ENCODE peak calls at places on chromosomes 7 and 10, in five cellular contexts. O is NT2/D1, P is neuronal stem cell, G is astrocyte, H is IMR-90. I is an unnamed sample.

GRCh38 chr7:2009541-2010001 is 223.2 kb downstream of the MAD1L1 start:
- DNase-seq in O (no peak), H (no peak), P (no peak), G (no peak), I (no peak)

GRCh38 chr10:44369296-44369695 is 15.6 kb downstream of the CXCL12 start:
- DNase-seq in O (no peak), H (peak), P (no peak), G (peak), I (no peak)

GRCh38 chr10:43093423-43094090 is 16.7 kb downstream of the RET start:
- DNase-seq in P (no peak), H (peak), O (no peak), G (no peak), I (no peak)

GRCh38 chr10:128859738-128860386 is 607.2 kb upstream of the MGMT start:
- DNase-seq in G (no peak), H (no peak), O (peak), P (no peak), I (peak)

GRCh38 chr7:92226981-92227380 is 18.7 kb downstream of the KRIT1 start:
- DNase-seq in H (peak), P (no peak), O (no peak), G (no peak), I (no peak)

GRCh38 chr7:38068461-38068860 is 109.6 kb upstream of the STARD3NL start:
- DNase-seq in G (no peak), P (no peak), O (no peak), H (no peak), I (no peak)

GRCh38 chr7:1564603-1565022 is 5.2 kb downstream of the PSMG3 start:
- DNase-seq in P (no peak), O (no peak), H (no peak), G (no peak), I (no peak)

GRCh38 chr10:110413903-110414562 is 83.7 kb upstream of the DUSP5 start:
- DNase-seq in O (no peak), H (no peak), P (no peak), G (no peak), I (no peak)

GRCh38 chr10:31940839-31941653 is 12.4 kb upstream of the ARHGAP12 start:
- DNase-seq in P (no peak), O (no peak), G (peak), H (peak), I (no peak)
- H3K9ac ChIP-seq in P (no peak), O (no peak), G (peak), H (no peak), I (no peak)

DNA sequence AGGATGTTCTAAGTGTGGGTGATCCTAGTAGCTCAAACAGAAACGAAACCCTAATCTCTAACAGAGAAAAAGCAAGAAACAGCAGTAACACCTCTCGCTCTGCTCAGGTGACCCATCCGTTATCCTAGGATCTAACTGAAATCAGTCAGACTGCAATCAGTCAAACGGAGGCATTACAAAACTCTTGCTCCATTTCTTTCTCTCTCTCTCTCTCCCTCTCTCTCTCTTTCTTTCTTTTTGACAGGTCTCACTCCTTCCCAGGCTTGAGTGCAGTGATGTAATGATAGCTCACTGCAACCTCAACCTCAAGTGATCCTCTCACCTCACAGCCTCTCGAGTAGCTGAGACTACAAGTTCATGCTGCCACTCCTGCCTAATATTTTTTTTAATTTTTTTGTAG is 1283.5 kb upstream of the CELF2 start:
- DNase-seq in P (no peak), G (no peak), O (no peak), H (no peak), I (no peak)
- H3K9ac ChIP-seq in P (no peak), G (no peak), O (no peak), H (no peak), I (no peak)

GRCh38 chr7:4602905-4603842 is 78.9 kb upstream of the FOXK1 start:
- DNase-seq in H (no peak), G (no peak), O (no peak), P (no peak), I (no peak)
- H3K9ac ChIP-seq in H (no peak), G (no peak), O (no peak), P (no peak), I (no peak)

DNA sequence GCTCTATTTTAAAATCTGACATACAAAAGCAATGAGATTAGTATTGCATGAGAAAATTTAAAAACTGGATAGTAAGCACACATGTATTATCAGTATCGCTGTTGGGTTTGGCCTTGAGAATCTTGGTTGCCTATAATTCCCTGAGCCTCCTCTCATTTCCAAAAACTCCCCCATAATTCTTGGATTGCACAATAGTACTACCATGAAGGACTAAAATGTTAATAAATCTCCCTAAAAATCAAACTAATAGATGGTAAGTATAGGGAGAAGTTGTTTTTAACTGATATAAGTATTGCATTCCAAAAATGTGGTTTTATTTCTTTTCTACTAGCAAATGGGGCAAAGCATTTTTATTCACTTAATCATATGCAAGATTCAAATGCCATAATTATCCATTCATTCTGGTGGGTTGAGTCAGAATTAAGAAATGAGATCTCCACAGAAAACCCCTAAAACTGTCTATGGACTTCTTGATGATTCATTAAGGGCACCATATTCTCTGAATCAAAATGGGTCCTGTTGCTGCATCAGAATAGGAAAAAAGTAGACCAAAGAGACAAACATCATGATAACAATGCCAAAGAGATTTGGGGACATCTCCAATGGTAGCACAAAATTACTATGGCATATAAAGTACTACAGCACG is 10.3 kb upstream of the VIM start:
- DNase-seq in G (peak), H (peak), O (no peak), P (no peak), I (no peak)
- H3K9ac ChIP-seq in G (peak), H (no peak), O (no peak), P (no peak), I (no peak)

GRCh38 chr10:123205041-123205440 is 50.8 kb downstream of the BUB3 start:
- DNase-seq in H (no peak), P (no peak), O (no peak), G (no peak), I (no peak)

GRCh38 chr10:123200510-123200909 is 46.3 kb downstream of the BUB3 start:
- DNase-seq in O (no peak), H (no peak), P (no peak), G (no peak), I (no peak)

GRCh38 chr10:123202526-123202925 is 48.3 kb downstream of the BUB3 start:
- DNase-seq in H (no peak), G (no peak), P (no peak), O (no peak), I (no peak)

GRCh38 chr10:123204127-123204461 is 49.9 kb downstream of the BUB3 start:
- DNase-seq in G (no peak), O (no peak), P (no peak), H (no peak), I (no peak)

GRCh38 chr10:123203393-123204126 is 49.4 kb downstream of the BUB3 start:
- DNase-seq in P (no peak), G (no peak), H (no peak), O (no peak), I (no peak)
- H3K9ac ChIP-seq in P (no peak), G (no peak), H (no peak), O (no peak), I (no peak)

GRCh38 chr10:63083904-63084689 is 49.0 kb upstream of the NRBF2 start:
- DNase-seq in H (peak), O (peak), P (peak), G (peak), I (peak)
- H3K9ac ChIP-seq in H (no peak), O (no peak), P (no peak), G (peak), I (no peak)

GRCh38 chr10:131311661-131312260 is at the start of gene TCERG1L:
- DNase-seq in O (no peak), G (no peak), P (peak), H (no peak), I (no peak)
- H3K9ac ChIP-seq in O (peak), G (no peak), P (peak), H (no peak), I (no peak)

GRCh38 chr10:97547889-97548485 is 24.6 kb upstream of the ANKRD2 start:
- DNase-seq in G (peak), H (peak), P (no peak), O (no peak), I (no peak)

GRCh38 chr10:97550336-97551149 is 22.0 kb upstream of the ANKRD2 start:
- DNase-seq in O (no peak), P (no peak), G (no peak), H (no peak), I (no peak)

GRCh38 chr10:97551271-97551670 is 21.3 kb upstream of the ANKRD2 start:
- DNase-seq in H (no peak), O (no peak), G (no peak), P (no peak), I (no peak)

GRCh38 chr10:97548828-97549455 is 23.6 kb upstream of the ANKRD2 start:
- DNase-seq in H (no peak), G (no peak), P (no peak), O (no peak), I (no peak)

GRCh38 chr10:97549587-97550322 is 22.8 kb upstream of the ANKRD2 start:
- DNase-seq in O (no peak), P (no peak), H (no peak), G (no peak), I (no peak)
- H3K9ac ChIP-seq in O (peak), P (peak), H (peak), G (peak), I (no peak)

I was measured in MM.1S.